ENCODE peak calls at places on chromosomes 1 and 21, in four cellular contexts. M is HCT116, X is neural progenitor cell, G is MM.1S. O is an unnamed sample.
A peak's percentile ranks its signal among the peaks of the same experiment; 100 is the strongest.

GRCh38 chr1:39635205-39635870 is 4.1 kb downstream of the HEYL start:
- DNase-seq in M (no peak), G (no peak), X (no peak), O (no peak)

GRCh38 chr1:206518206-206518605 is 10.9 kb downstream of the RASSF5 start:
- DNase-seq in G (no peak), M (no peak), X (no peak), O (no peak)

GRCh38 chr1:222090103-222090502 is 348.2 kb upstream of the DUSP10 start:
- DNase-seq in G (no peak), M (no peak), X (no peak), O (no peak)

GRCh38 chr1:230791986-230792564 is 44.9 kb downstream of the CAPN9 start:
- DNase-seq in G (no peak), M (no peak), X (no peak), O (no peak)

GRCh38 chr1:53406551-53407235 is 52.5 kb upstream of the DMRTB1 start:
- DNase-seq in X (no peak), M (no peak), G (no peak), O (no peak)

GRCh38 chr1:209443975-209444651 is 139.4 kb upstream of the CAMK1G start:
- DNase-seq in X (no peak), M (no peak), G (no peak), O (no peak)

GRCh38 chr1:11374748-11375110 is 101.7 kb downstream of the UBIAD1 start:
- DNase-seq in M (no peak), X (no peak), G (no peak), O (no peak)

GRCh38 chr1:13921190-13921589 is 221.2 kb downstream of the PRDM2 start:
- DNase-seq in X (no peak), G (peak; percentile 79), M (no peak), O (no peak)

GRCh38 chr1:23368562-23369334 is 888 bp downstream of the ZNF436 start:
- DNase-seq in X (peak; percentile 99), G (peak; percentile 92), M (peak; percentile 80), O (peak; percentile 79)

GRCh38 chr21:38669186-38669585 is 136.5 kb upstream of the ETS2 start:
- DNase-seq in M (no peak), X (peak; percentile 46), G (peak; percentile 44), O (no peak)

GRCh38 chr1:174830019-174830418 is 169.7 kb upstream of the CACYBP start:
- DNase-seq in X (no peak), G (no peak), M (no peak), O (no peak)

GRCh38 chr1:209710837-209711236 is 6.2 kb downstream of the HSD11B1 start:
- DNase-seq in M (no peak), X (no peak), G (no peak), O (no peak)

GRCh38 chr1:13593511-13594131 is 10.0 kb downstream of the PDPN start:
- DNase-seq in M (no peak), G (no peak), X (peak; percentile 62), O (no peak)

GRCh38 chr1:175514309-175515001 is 228.9 kb downstream of the TNR start:
- DNase-seq in G (no peak), M (no peak), X (no peak), O (peak; percentile 35)

GRCh38 chr1:115642168-115643072 is 650 bp downstream of the VANGL1 start:
- DNase-seq in G (peak; percentile 61), M (no peak), X (peak; percentile 62), O (no peak)

GRCh38 chr21:32083175-32083574 is 195.7 kb downstream of the MIS18A start:
- DNase-seq in X (no peak), G (no peak), M (no peak), O (no peak)

GRCh38 chr21:37257526-37257966 is 9.6 kb downstream of the VPS26C start:
- DNase-seq in X (no peak), M (no peak), G (no peak), O (no peak)

GRCh38 chr1:95282496-95282850 is 48.5 kb downstream of the RWDD3 start:
- DNase-seq in M (no peak), X (no peak), G (no peak), O (no peak)

GRCh38 chr1:54352755-54353154 is 53.4 kb downstream of the SSBP3 start:
- DNase-seq in G (no peak), X (no peak), M (no peak), O (no peak)

GRCh38 chr1:212609701-212610574 is 1.4 kb downstream of the ATF3 start:
- DNase-seq in G (no peak), M (no peak), X (no peak), O (no peak)

GRCh38 chr1:196651637-196652215 is at the start of gene CFH:
- DNase-seq in X (no peak), G (peak; percentile 59), M (no peak), O (peak; percentile 86)

GRCh38 chr1:14672030-14672429 is 73.5 kb downstream of the KAZN start:
- DNase-seq in X (no peak), M (no peak), G (no peak), O (no peak)

GRCh38 chr21:27382404-27382803 is 415.5 kb upstream of the ADAMTS5 start:
- DNase-seq in X (no peak), M (no peak), G (no peak), O (no peak)

GRCh38 chr1:12477936-12478611 is 139.9 kb downstream of the DHRS3 start:
- DNase-seq in M (peak; percentile 96), G (no peak), X (peak; percentile 34), O (peak; percentile 70)

GRCh38 chr1:202811296-202812175 is 782 bp downstream of the PCAT6 start:
- DNase-seq in G (no peak), M (no peak), X (no peak), O (no peak)

GRCh38 chr1:223243441-223244050 is 100.5 kb upstream of the TLR5 start:
- DNase-seq in M (no peak), X (peak; percentile 65), G (no peak), O (no peak)

GRCh38 chr1:153122831-153123421 is 9.6 kb upstream of the SPRR2F start:
- DNase-seq in G (peak; percentile 86), M (peak; percentile 41), X (peak; percentile 16), O (no peak)

GRCh38 chr21:42845296-42845965 is 33.9 kb downstream of the WDR4 start:
- DNase-seq in G (no peak), X (no peak), M (no peak), O (no peak)

GRCh38 chr1:161736332-161736969 is 13.1 kb upstream of the DUSP12 start:
- DNase-seq in X (no peak), M (no peak), G (no peak), O (no peak)

GRCh38 chr1:197423006-197423405 is 155.0 kb downstream of the CRB1 start:
- DNase-seq in G (no peak), M (no peak), X (no peak), O (no peak)

GRCh38 chr1:64173300-64173940 is 30.0 kb upstream of the UBE2U start:
- DNase-seq in M (no peak), G (no peak), X (no peak), O (no peak)

GRCh38 chr21:16794944-16795343 is 717.9 kb upstream of the CXADR start:
- DNase-seq in X (no peak), G (no peak), M (no peak), O (no peak)

GRCh38 chr21:45593162-45594022 is 50.1 kb upstream of the PCBP3 start:
- DNase-seq in G (no peak), X (no peak), M (no peak), O (no peak)

GRCh38 chr21:38688068-38688467 is 117.7 kb upstream of the ETS2 start:
- DNase-seq in X (no peak), G (no peak), M (no peak), O (no peak)

DNA sequence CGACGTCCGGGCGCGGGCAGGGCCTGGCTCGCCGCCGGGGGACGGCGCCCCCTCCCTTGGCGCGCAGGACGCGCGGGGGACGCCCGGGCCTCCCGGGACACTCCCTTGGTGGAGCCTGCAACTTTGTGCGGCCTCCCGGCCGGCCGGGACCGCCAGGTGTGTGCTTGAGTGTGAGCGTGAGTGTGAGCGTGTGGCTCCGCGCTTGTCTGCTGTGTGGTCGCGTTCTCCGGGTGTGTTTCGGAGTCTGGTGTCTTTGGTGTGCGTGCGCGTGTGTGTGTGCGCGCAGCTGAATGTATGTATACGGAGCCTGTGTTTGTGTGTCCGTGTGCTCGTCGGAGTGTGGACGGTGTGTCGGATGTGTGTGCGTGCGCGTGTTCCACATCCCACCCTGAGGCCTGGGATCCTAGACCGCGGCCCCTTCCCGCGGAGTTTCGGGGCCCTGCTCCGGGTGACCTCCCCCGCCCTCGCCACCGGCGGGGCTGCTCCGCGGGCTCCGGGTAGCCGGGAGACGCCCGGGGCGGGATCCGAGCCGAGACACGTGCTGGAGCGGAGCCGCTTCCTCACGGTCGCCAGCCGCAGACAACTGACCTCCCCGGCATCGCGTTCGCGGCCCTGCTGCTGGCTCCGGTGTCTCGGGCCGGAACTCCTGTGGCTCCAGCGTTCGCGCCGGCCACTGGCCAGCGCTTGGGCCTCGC is 1.7 kb downstream of the PTPRU start:
- DNase-seq in G (no peak), X (peak; percentile 75), M (no peak), O (no peak)
- TF ChIP-seq EZH2 in G (peak; percentile 98), X (peak; percentile 80), M (no peak), O (no peak)

DNA sequence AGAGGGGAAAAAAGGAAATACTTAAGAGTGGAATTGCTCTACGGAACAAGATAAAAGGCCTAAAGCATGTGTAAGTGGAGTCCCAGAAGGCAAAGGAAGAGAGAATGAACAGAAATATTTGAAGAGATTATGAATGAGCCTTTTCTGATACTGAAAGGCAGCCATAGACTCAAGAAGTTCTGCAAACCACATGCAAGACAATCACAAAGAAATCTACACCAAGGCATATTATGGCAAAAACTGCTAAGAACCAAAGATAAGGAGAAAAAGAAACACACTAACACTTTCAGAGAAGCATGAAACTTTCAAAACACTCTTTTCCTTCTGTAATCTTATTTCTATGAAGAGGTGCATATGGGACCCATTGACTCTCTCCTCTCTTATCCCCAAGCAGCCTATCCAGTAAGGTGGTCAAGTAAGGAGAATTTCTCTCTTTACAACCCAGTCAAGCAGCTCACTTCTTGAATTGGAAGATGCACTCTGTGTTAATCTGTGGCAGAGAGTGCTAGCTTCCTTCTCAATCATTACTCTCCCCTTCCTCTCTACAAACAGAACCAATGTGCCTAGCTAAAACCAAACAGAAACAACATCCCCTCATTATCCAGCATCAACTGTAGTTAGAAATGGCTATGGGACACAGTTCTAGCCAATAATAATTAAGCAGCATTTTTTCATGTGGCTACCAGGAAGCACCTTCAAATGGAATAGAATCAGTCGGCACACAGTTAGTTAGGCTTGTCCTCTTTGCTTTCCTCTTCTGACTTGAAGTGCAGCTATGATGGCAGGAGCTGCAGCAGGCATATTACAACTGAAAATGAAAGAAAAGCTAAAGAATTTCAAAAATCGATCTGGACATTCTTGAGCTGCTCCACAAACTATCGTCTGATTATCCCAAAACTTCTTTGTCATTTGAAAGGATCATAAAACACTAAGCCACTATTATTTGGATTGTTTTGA is 25.9 kb downstream of the KRTAP19-8 start:
- DNase-seq in M (no peak), G (peak; percentile 25), X (no peak), O (no peak)
- H3K27ac ChIP-seq in M (no peak overlapping the region), G (peak overlapping the region; percentile 2), X (no peak overlapping the region), O (no peak overlapping the region)

GRCh38 chr1:1068374-1069060 is 5.6 kb downstream of the RNF223 start:
- DNase-seq in X (peak; percentile 52), G (peak; percentile 50), M (no peak), O (no peak)
- H3K9ac ChIP-seq in X (no peak overlapping the region), G (no peak overlapping the region), M (peak overlapping the region; percentile 46), O (no peak overlapping the region)

GRCh38 chr1:927234-927633 is 3.5 kb downstream of the SAMD11 start:
- DNase-seq in G (no peak), M (no peak), X (no peak), O (no peak)
- TF ChIP-seq EZH2 in G (no peak), M (no peak), X (no peak), O (no peak)

O was measured in SK-N-MC.